ENCODE peak calls at places on chromosomes 13 and 19, in ten cellular contexts. C is GM12878; L is esophagus squamous epithelium; N is heart right ventricle; U is CD4-positive, alpha-beta memory T cell; D is mesendoderm; Y is SK-N-SH; O is BE2C; X is bronchial epithelial cell; Z is HAP-1. I is an unnamed sample. For H3K36me3, the result is how much of the 10 kb centered on the place peaks cover.

GRCh38 chr13:98527526-98527925 is 49.4 kb downstream of the STK24 start:
- DNase-seq in U (no peak), X (no peak), D (no peak), Y (no peak), O (no peak), C (no peak), Z (no peak), N (no peak), L (no peak), I (no peak)

GRCh38 chr13:30520571-30520970 is 54.8 kb upstream of the HMGB1 start:
- DNase-seq in L (no peak), C (no peak), Z (no peak), Y (no peak), X (peak), O (no peak), N (no peak), D (no peak), U (no peak), I (no peak)

GRCh38 chr13:110648848-110649421 is 33.6 kb downstream of the NAXD start:
- DNase-seq in U (no peak), Y (no peak), D (no peak), L (no peak), O (no peak), Z (no peak), N (no peak), C (no peak), X (no peak), I (no peak)

GRCh38 chr19:31533114-31533513 is 183.9 kb upstream of the TSHZ3 start:
- DNase-seq in L (no peak), C (no peak), U (no peak), D (no peak), N (no peak), X (no peak), Z (no peak), Y (no peak), O (no peak), I (no peak)

GRCh38 chr19:13861714-13862531 is 15.0 kb upstream of the NANOS3 start:
- DNase-seq in C (peak), Z (peak), O (peak), Y (peak), D (peak), L (no peak), N (peak), U (peak), X (peak), I (peak)

GRCh38 chr19:47609885-47610545 is 1.1 kb downstream of the BICRA start:
- DNase-seq in N (peak), U (peak), X (no peak), Z (peak), Y (peak), L (no peak), D (peak), O (peak), C (no peak), I (peak)

GRCh38 chr13:40777166-40777956 is 6.4 kb upstream of the MRPS31 start:
- DNase-seq in X (peak), U (no peak), O (peak), L (no peak), D (peak), Y (peak), Z (peak), N (no peak), C (no peak), I (peak)

GRCh38 chr19:48332662-48333466 is 7.5 kb downstream of the EMP3 start:
- DNase-seq in D (peak), Z (peak), U (peak), Y (peak), O (peak), C (peak), X (peak), L (peak), N (peak), I (peak)

GRCh38 chr13:83168575-83168974 is 713.7 kb downstream of the SLITRK1 start:
- DNase-seq in N (no peak), Z (no peak), U (no peak), X (no peak), Y (no peak), C (no peak), D (no peak), O (no peak), L (no peak), I (no peak)

GRCh38 chr19:37654118-37654517 is 1.1 kb downstream of the ZFP30 start:
- DNase-seq in D (no peak), N (no peak), Z (no peak), U (no peak), Y (peak), L (no peak), C (no peak), X (peak), O (no peak), I (no peak)

GRCh38 chr19:46745521-46746280 is at the start of gene FKRP:
- DNase-seq in U (no peak), D (no peak), O (no peak), Y (peak), Z (no peak), X (no peak), L (no peak), N (peak), C (no peak), I (no peak)

GRCh38 chr19:50658438-50659317 is 9.4 kb downstream of the C19orf81 start:
- DNase-seq in L (no peak), C (no peak), U (peak), Y (peak), N (peak), Z (no peak), X (no peak), O (peak), D (peak), I (peak)

GRCh38 chr13:90750957-90751356 is 596.5 kb upstream of the MIR17HG start:
- DNase-seq in C (no peak), U (no peak), D (no peak), L (no peak), N (no peak), O (no peak), X (no peak), Z (no peak), Y (peak), I (no peak)

GRCh38 chr13:20411638-20412342 is 113.9 kb downstream of the CRYL1 start:
- DNase-seq in Y (no peak), N (no peak), X (peak), D (no peak), U (peak), O (no peak), Z (no peak), L (no peak), C (peak), I (no peak)

GRCh38 chr13:65600702-65601101 is 1629.4 kb downstream of the PCDH9 start:
- DNase-seq in N (no peak), C (no peak), U (no peak), D (no peak), Z (no peak), X (no peak), Y (no peak), L (no peak), O (no peak), I (no peak)

GRCh38 chr13:36553501-36553900 is 120.3 kb upstream of the SERTM1 start:
- DNase-seq in X (no peak), D (no peak), U (no peak), O (no peak), Y (no peak), C (no peak), Z (no peak), N (no peak), L (no peak), I (no peak)

GRCh38 chr19:5697890-5698634 is 8.0 kb downstream of the RPL36 start:
- DNase-seq in O (no peak), U (no peak), X (no peak), L (no peak), Y (peak), N (no peak), C (no peak), Z (no peak), D (no peak), I (no peak)

GRCh38 chr19:5700455-5701092 is 10.5 kb downstream of the RPL36 start:
- DNase-seq in U (no peak), Y (no peak), Z (no peak), L (no peak), X (no peak), C (no peak), N (no peak), O (no peak), D (no peak), I (no peak)

GRCh38 chr19:5697022-5697889 is 7.2 kb downstream of the RPL36 start:
- DNase-seq in X (no peak), Z (no peak), L (no peak), D (no peak), C (no peak), Y (peak), O (no peak), U (no peak), N (no peak), I (peak)

GRCh38 chr19:5696196-5697021 is 6.3 kb downstream of the RPL36 start:
- DNase-seq in C (no peak), Y (peak), X (no peak), O (peak), N (no peak), U (no peak), L (no peak), D (no peak), Z (no peak), I (no peak)

GRCh38 chr19:5698635-5699422 is 8.7 kb downstream of the RPL36 start:
- DNase-seq in X (no peak), C (no peak), L (no peak), U (no peak), D (no peak), N (no peak), O (no peak), Z (no peak), Y (peak), I (no peak)
- H3K36me3 ChIP-seq in X (under half), C (half or more), L (half or more), U (under half), D (under half), N (half or more), O (half or more), Z (half or more), Y (half or more), I (under half)

DNA sequence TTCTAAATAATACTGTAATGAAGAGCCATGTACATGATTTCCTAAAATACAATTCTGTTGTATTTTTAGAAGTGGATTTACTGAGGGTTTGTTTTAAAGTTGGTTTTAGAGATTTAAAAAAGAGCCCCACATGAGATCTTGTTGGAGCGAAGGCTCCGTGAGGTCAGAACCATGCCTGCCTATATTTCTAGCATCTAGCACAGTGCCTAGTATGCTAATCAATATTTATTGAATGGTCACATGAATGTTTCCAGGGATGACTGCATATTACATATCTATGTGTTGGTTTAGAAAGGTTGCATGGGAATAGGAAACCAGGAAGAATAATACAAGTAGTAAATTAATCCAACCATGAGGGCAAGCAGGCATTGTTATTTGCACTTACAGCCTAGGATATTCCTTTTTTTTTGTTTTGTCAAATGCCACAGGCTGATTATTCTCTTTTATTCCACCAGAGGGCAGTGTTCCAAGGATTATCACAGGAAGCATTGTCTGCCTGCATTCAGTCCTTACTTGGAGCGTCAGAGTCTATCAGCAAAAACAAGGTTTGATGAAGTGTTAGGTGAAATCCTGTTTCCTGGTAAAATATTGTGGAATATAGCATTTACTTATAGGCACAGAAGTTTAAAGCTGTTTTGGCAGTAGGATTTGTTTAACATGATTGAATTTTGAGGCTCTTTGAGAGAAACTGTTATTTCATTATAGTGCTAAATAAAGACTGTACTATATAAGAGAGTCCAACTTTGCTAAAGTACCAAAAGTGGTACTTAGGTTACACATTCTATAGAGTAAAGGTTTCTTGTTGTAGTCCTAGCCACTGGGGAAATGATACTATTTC is 46.8 kb downstream of the COG3 start:
- DNase-seq in Z (peak), N (no peak), U (peak), D (peak), L (no peak), Y (peak), X (peak), O (peak), C (peak), I (peak)
- H3K36me3 ChIP-seq in Z (under half), N (half or more), U (under half), D (under half), L (half or more), Y (half or more), X (under half), O (under half), C (under half), I (under half)

DNA sequence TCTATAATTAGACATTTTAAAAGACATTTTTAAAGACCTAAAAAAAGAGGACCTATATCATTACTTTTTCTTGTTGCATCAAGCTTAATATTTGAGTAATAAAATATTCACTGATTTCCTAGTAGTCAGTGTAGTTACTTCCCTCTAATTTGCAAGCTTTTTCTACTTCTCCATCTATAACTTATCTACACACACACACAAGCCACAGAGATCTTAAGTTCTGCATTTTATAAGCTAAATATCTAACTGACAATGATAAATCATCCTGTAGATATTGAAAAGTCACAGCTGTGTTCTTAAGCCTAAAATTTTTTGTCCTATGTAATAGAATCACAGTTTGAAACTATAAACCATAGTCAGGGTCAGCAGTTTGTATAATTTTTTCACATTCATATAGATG is 60.4 kb downstream of the ESD start:
- DNase-seq in O (no peak), N (no peak), L (no peak), C (no peak), D (no peak), U (no peak), Y (no peak), Z (no peak), X (no peak), I (no peak)
- H3K36me3 ChIP-seq in O (under half), N (under half), L (half or more), C (under half), D (under half), U (under half), Y (under half), Z (under half), X (under half), I (under half)

GRCh38 chr19:5078666-5079409 is 109.9 kb downstream of the KDM4B start:
- DNase-seq in L (no peak), C (no peak), U (no peak), Y (no peak), Z (no peak), N (peak), X (no peak), D (no peak), O (no peak), I (no peak)

GRCh38 chr19:5080809-5081208 is 111.9 kb downstream of the KDM4B start:
- DNase-seq in Z (no peak), O (no peak), X (no peak), D (no peak), C (no peak), U (no peak), L (no peak), N (no peak), Y (no peak), I (no peak)

GRCh38 chr19:5078179-5078578 is 109.3 kb downstream of the KDM4B start:
- DNase-seq in X (no peak), Z (no peak), Y (no peak), L (no peak), D (no peak), U (peak), C (no peak), O (no peak), N (no peak), I (no peak)

GRCh38 chr19:5080030-5080644 is 111.2 kb downstream of the KDM4B start:
- DNase-seq in L (no peak), Y (peak), X (no peak), D (no peak), C (no peak), Z (no peak), O (peak), N (no peak), U (no peak), I (no peak)

DNA sequence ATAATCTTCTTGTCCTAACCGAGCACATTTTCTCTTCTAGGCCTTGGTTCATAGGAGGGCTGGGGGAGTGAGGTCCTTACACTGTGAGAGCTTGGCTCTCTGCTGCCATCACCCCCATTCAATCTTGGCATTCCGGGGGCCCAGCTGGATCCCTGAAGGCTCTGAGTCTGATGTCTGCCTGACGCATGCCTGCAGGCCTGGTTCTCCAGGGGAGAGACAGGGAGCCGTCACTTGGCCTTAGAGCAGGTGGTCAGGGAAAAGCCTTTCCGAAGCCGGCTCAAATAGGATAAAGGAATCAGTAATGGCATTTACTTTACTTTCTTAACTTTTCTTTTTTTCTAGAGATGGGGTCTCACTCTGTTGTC is 110.5 kb downstream of the KDM4B start:
- DNase-seq in X (no peak), U (no peak), Z (no peak), O (no peak), C (no peak), L (no peak), D (no peak), N (no peak), Y (no peak), I (no peak)
- H3K36me3 ChIP-seq in X (under half), U (under half), Z (under half), O (under half), C (under half), L (half or more), D (under half), N (under half), Y (half or more), I (under half)

DNA sequence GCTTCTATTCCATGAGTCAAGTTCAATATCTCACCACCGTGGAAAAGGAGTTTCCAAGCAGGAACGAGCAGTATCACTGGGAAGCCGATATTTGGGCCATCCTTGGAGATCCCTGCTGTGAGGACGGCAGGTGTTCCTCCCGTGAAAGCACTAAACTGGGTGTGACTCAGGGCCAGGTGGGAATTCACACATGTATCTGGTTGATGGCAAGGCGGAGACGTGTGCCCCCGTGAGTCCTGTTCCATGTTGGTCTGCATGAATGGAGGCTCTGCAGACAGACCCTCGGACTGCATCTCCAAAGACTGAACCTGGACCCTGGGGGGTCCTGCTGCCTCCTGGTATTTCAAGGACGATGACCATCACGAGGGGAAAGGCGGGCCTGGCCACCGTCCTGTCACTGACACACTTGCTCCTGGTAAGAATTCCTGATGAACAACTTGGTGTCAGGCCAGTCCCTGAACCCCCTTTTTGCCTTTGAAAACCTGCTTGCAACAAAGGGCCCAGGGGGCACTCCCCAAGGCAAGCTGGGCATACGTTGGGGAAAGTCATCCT is 22.8 kb upstream of the GAS6 start:
- DNase-seq in C (no peak), N (no peak), D (no peak), Y (no peak), Z (no peak), X (no peak), O (no peak), L (no peak), U (no peak), I (no peak)
- H3K36me3 ChIP-seq in C (under half), N (under half), D (under half), Y (under half), Z (under half), X (under half), O (under half), L (under half), U (under half), I (under half)

GRCh38 chr19:28607066-28607583 is 605.8 kb downstream of the UQCRFS1 start:
- DNase-seq in O (no peak), C (no peak), Z (no peak), D (no peak), Y (no peak), L (no peak), X (no peak), N (no peak), U (no peak), I (no peak)
- H3K36me3 ChIP-seq in O (under half), C (under half), Z (under half), D (under half), Y (under half), L (under half), X (under half), N (under half), U (under half), I (under half)

DNA sequence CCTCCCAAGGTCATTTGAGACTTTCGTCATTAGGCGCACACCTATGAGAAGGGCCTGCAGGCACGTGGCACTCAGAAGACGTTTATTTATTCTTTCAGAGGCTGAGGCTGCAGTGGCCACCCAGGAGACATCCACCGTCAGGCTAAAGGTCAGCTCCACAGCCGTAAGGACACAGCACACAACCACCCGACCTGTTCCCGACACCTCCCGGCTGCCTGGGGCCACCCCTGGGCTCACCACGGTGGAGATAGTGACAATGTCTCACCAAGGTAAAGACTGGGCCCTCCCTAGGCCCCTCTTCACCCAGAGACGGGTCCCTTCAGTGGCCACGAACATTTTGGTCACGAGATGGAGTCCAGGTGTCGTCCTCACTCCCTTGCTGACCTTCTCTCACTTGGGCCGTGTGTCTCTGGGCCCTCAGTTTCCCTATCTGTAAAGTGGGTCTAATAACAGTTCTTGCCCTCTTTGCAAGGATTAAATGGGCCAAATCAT is 32.5 kb downstream of the SPC24 start:
- DNase-seq in O (no peak), N (no peak), U (no peak), Z (no peak), L (no peak), X (no peak), D (no peak), C (no peak), Y (no peak), I (no peak)
- H3K36me3 ChIP-seq in O (half or more), N (under half), U (under half), Z (half or more), L (half or more), X (under half), D (under half), C (under half), Y (under half), I (under half)

DNA sequence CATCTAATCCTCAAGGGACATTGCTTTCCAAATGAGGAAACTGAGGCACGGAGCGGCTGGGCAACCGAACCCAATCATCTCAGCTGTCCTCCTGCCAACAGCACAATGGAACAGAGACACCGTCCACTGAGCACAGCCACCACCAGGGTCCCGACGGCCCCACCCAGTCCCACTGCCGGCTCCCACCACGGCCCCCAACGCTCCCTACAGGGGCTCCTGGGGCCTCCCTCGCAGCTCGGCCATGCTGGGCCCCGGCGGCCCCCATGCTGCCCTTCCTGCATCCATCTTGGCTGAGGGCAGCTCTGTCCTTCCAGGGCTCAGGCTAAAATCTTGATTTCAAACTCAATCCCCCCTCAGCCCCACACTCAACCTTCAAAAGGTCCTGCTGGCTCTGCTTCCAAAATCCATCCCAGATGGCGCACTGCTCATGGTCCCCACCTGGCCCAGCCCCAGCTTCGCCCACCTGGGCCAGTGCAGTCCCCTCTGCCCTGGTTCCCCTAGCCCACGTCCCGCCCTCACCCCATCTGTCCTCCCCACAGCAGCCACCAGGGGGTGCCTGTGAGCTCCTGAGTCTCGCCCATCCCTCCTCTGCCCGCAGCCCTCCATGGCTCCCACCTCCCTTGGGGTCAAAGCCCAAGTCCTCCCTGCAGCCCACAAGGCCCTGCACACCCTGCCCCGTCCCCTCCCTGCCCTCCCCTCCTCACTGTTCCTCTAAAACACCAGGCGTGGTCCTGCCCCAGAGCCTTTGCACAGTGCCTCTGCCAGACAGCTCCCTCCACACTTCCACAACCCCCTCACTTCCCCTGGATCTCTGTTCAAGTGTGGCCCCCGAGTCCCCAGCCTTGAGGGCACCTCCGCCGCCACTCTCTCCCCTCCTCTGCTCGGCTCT is 7.9 kb downstream of the PIP5K1C start:
- DNase-seq in O (no peak), X (no peak), D (peak), Z (no peak), L (no peak), N (no peak), Y (peak), U (peak), C (no peak), I (no peak)
- H3K36me3 ChIP-seq in O (under half), X (under half), D (under half), Z (under half), L (under half), N (under half), Y (under half), U (under half), C (under half), I (under half)

I was measured in body of pancreas.